ENCODE peak calls at places on chromosomes 7 and 10, in ten cellular contexts. H, L, V, W, U, Q, C, S, R and X are unnamed samples.

GRCh38 chr10:58086144-58086762 is 181.4 kb downstream of the IPMK start:
- DNase-seq in H (no peak), L (no peak), V (no peak), W (no peak), U (no peak), Q (no peak), C (no peak), S (no peak), R (no peak), X (no peak)

GRCh38 chr7:142553216-142553615 is 196.1 kb upstream of the PRSS1 start:
- DNase-seq in H (no peak), L (peak; percentile 71), V (no peak), W (peak; percentile 31), U (peak; percentile 32), Q (peak; percentile 30), C (peak; percentile 86), S (no peak), R (no peak), X (no peak)

GRCh38 chr10:53209941-53210611 is 437.5 kb upstream of the MBL2 start:
- DNase-seq in H (peak; percentile 37), L (peak; percentile 0), V (peak; percentile 8), W (peak; percentile 57), U (peak; percentile 97), Q (no peak), C (no peak), S (no peak), R (no peak), X (no peak)

GRCh38 chr7:55476071-55476803 is 96.1 kb downstream of the VOPP1 start:
- DNase-seq in H (peak; percentile 82), L (peak; percentile 64), V (no peak), W (no peak), U (no peak), Q (no peak), C (peak; percentile 69), S (no peak), R (no peak), X (no peak)

GRCh38 chr7:128259131-128260056 is 18.3 kb downstream of the LEP start:
- DNase-seq in H (no peak), L (peak; percentile 37), V (no peak), W (peak; percentile 88), U (peak; percentile 86), Q (peak; percentile 52), C (peak; percentile 30), S (no peak), R (no peak), X (no peak)

GRCh38 chr10:129966831-129967578 is 2.9 kb upstream of the EBF3 start:
- DNase-seq in H (no peak), L (no peak), V (no peak), W (no peak), U (no peak), Q (no peak), C (no peak), S (no peak), R (no peak), X (no peak)

GRCh38 chr10:31124852-31125251 is 93.2 kb upstream of the ZNF438 start:
- DNase-seq in H (peak; percentile 30), L (peak; percentile 73), V (no peak), W (no peak), U (no peak), Q (no peak), C (no peak), S (no peak), R (no peak), X (no peak)

GRCh38 chr7:134695321-134695860 is 48.7 kb downstream of the BPGM start:
- DNase-seq in H (peak; percentile 86), L (peak; percentile 78), V (no peak), W (no peak), U (no peak), Q (no peak), C (peak; percentile 97), S (no peak), R (no peak), X (no peak)

GRCh38 chr7:40232242-40232929 is 97.6 kb downstream of the SUGCT start:
- DNase-seq in H (peak; percentile 91), L (peak; percentile 77), V (peak; percentile 73), W (peak; percentile 61), U (peak; percentile 77), Q (peak; percentile 23), C (peak; percentile 73), S (no peak), R (no peak), X (peak; percentile 34)

GRCh38 chr10:83724471-83725241 is 414.7 kb upstream of the GHITM start:
- DNase-seq in H (no peak), L (no peak), V (no peak), W (peak; percentile 4), U (no peak), Q (no peak), C (no peak), S (no peak), R (no peak), X (peak; percentile 18)

GRCh38 chr7:40211291-40212003 is 76.6 kb downstream of the SUGCT start:
- DNase-seq in H (peak; percentile 23), L (no peak), V (no peak), W (peak; percentile 39), U (no peak), Q (no peak), C (peak; percentile 85), S (no peak), R (no peak), X (no peak)

GRCh38 chr10:18583575-18584270 is 67.7 kb downstream of the NSUN6 start:
- DNase-seq in H (peak; percentile 61), L (peak; percentile 16), V (no peak), W (no peak), U (peak; percentile 25), Q (no peak), C (no peak), S (no peak), R (no peak), X (no peak)
- TF ChIP-seq CTCF in H (peak; percentile 50), L (peak; percentile 21), V (peak; percentile 63), W (peak; percentile 6), U (peak; percentile 46), Q (no peak), C (no peak), S (no peak), R (peak; percentile 26), X (peak; percentile 21)

DNA sequence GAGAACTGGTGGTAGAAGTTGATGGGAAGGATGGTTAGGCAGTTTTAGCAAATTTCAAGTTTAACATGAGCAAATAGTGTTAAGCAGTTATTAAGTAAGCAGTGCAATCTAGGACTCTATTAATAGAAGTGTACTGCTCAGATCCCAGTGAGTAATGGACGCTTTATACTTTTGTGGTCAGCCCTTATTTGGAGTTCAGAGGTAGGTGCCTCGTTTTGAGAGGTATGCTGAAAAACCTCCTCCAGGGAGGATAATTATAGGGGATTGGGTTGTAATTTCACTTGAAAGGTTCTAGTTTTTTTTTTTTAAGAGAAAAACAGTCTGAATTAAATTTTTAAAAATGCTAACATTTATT is 33.5 kb upstream of the CCDC7 start:
- DNase-seq in H (peak; percentile 72), L (peak; percentile 10), V (no peak), W (peak; percentile 74), U (peak; percentile 65), Q (no peak), C (no peak), S (no peak), R (no peak), X (no peak)
- H3K4me3 ChIP-seq in H (no peak overlapping the region), L (no peak overlapping the region), V (no peak overlapping the region), W (no peak overlapping the region), U (no peak overlapping the region), Q (no peak overlapping the region), C (no peak overlapping the region), S (no peak overlapping the region), R (no peak overlapping the region), X (no peak overlapping the region)

GRCh38 chr7:150784120-150784736 is 15.9 kb downstream of the TMEM176B start:
- DNase-seq in H (no peak), L (peak; percentile 31), V (no peak), W (no peak), U (no peak), Q (no peak), C (no peak), S (no peak), R (no peak), X (no peak)

GRCh38 chr7:150790416-150791075 is 9.6 kb downstream of the TMEM176B start:
- DNase-seq in H (no peak), L (no peak), V (no peak), W (no peak), U (no peak), Q (no peak), C (no peak), S (no peak), R (no peak), X (no peak)

GRCh38 chr7:150784954-150785353 is 15.2 kb downstream of the TMEM176B start:
- DNase-seq in H (no peak), L (peak; percentile 84), V (no peak), W (no peak), U (no peak), Q (no peak), C (no peak), S (no peak), R (no peak), X (no peak)

GRCh38 chr7:150788474-150789269 is 11.5 kb downstream of the TMEM176B start:
- DNase-seq in H (no peak), L (peak; percentile 95), V (no peak), W (no peak), U (no peak), Q (no peak), C (peak; percentile 64), S (no peak), R (no peak), X (no peak)

GRCh38 chr7:150787321-150788281 is 12.6 kb downstream of the TMEM176B start:
- DNase-seq in H (peak; percentile 20), L (peak; percentile 44), V (no peak), W (no peak), U (no peak), Q (no peak), C (peak; percentile 14), S (no peak), R (no peak), X (no peak)
- TF ChIP-seq CTCF in H (no peak), L (no peak), V (no peak), W (no peak), U (no peak), Q (no peak), C (no peak), S (no peak), R (no peak), X (no peak)

DNA sequence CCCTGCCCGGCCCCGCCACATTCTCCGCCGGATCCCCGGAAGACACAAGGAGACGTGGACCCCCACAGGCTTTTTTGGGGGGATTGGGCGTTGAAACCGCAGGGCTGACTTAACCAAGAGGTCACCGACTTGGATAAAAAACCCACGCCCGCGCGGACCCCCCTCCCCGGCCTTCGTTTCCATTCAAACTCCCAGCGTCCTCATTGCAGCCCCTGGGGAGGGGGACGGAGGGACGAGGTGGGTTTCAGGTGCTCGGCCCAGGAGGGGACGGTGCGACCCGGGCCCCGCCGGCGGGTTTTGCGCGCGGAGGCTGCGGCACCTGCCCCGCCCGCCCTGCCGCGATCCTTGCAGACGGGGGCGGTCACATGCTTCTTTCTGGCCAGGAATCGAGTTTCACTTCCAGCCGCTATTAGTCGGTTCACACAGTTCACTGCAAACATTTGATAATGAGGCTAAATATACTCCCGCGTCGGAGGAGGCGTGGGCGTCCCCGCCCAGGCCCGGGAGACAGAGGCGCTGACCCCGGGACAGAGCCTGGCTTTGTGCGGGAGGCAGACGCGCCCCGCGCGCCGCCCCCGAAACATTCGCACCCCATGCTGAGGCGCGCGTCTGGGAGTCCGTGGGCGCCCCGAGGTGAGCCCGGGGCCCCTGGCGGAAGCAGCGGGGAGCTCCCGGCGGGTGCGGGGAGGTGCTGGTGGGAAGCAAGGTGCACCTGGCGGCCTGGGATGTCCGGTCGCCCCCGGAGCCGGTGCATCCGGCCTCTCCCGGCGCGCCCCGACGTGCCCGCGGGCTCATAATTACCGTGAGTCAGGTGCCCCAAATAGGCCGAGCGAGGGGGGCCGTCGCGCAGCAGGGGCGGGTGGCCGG is 2.7 kb upstream of the PDGFA start:
- DNase-seq in H (peak; percentile 54), L (peak; percentile 15), V (no peak), W (peak; percentile 66), U (peak; percentile 37), Q (peak; percentile 24), C (peak; percentile 31), S (peak; percentile 47), R (no peak), X (peak; percentile 74)
- H3K4me3 ChIP-seq in H (peak overlapping the region; percentile 40), L (no peak overlapping the region), V (no peak overlapping the region), W (peak overlapping the region; percentile 32), U (peak overlapping the region; percentile 69), Q (no peak overlapping the region), C (peak overlapping the region; percentile 29), S (peak overlapping the region; percentile 75), R (peak overlapping the region; percentile 35), X (peak overlapping the region; percentile 43)